ENCODE peak calls at places on chromosomes 13 and 19, in four cellular contexts. V, C, W and Z are unnamed samples.

GRCh38 chr13:110520431-110521295 is 40.9 kb downstream of the RAB20 start:
- DNase-seq in W (peak), V (no peak), C (peak), Z (no peak)

GRCh38 chr13:20714563-20715339 is 11.3 kb downstream of the IL17D start:
- DNase-seq in C (no peak), V (no peak), W (no peak), Z (no peak)

GRCh38 chr19:34493038-34493648 is 11.6 kb downstream of the WTIP start:
- DNase-seq in C (no peak), V (no peak), W (no peak), Z (no peak)

GRCh38 chr19:6616011-6616410 is 25.1 kb upstream of the CD70 start:
- DNase-seq in C (no peak), W (no peak), V (peak), Z (no peak)

GRCh38 chr19:54035215-54036178 is 28.2 kb downstream of the VSTM1 start:
- DNase-seq in W (no peak), V (no peak), C (no peak), Z (no peak)

GRCh38 chr13:67119481-67119883 is 110.7 kb downstream of the PCDH9 start:
- DNase-seq in V (no peak), C (no peak), W (no peak), Z (no peak)

GRCh38 chr19:39318690-39319089 is 2.0 kb downstream of the LRFN1 start:
- DNase-seq in V (no peak), W (no peak), C (no peak), Z (no peak)

GRCh38 chr13:50125556-50126377 is 110.5 kb downstream of the KCNRG start:
- DNase-seq in V (peak), W (peak), C (peak), Z (peak)

GRCh38 chr13:80437212-80437611 is 96.3 kb upstream of the SPRY2 start:
- DNase-seq in V (no peak), C (no peak), W (no peak), Z (no peak)

GRCh38 chr13:87677334-87678234 is 6.4 kb downstream of the SLITRK5 start:
- DNase-seq in C (no peak), W (no peak), V (no peak), Z (peak)

GRCh38 chr19:44954278-44954648 is 917 bp upstream of the CLPTM1 start:
- DNase-seq in W (no peak), V (no peak), C (no peak), Z (no peak)

GRCh38 chr13:113852536-113853517 is 11.0 kb downstream of the GAS6 start:
- DNase-seq in W (no peak), V (peak), C (no peak), Z (no peak)

GRCh38 chr13:112722433-112723250 is 32.8 kb downstream of the ATP11A start:
- DNase-seq in V (no peak), C (no peak), W (no peak), Z (peak)

GRCh38 chr13:95784161-95784880 is 107.4 kb downstream of the DNAJC3 start:
- DNase-seq in W (no peak), C (no peak), V (no peak), Z (no peak)

GRCh38 chr19:55027472-55028337 is 10.4 kb downstream of the GP6 start:
- DNase-seq in V (no peak), W (no peak), C (peak), Z (peak)

GRCh38 chr19:16143399-16144215 is at the start of gene HSH2D:
- DNase-seq in W (no peak), V (peak), C (peak), Z (peak)

GRCh38 chr19:35856546-35857149 is at the start of gene KIRREL2:
- DNase-seq in W (no peak), V (peak), C (no peak), Z (peak)

GRCh38 chr13:38582133-38582532 is 104.7 kb upstream of the FREM2 start:
- DNase-seq in C (peak), W (no peak), V (no peak), Z (peak)

GRCh38 chr13:28659611-28659970 is 661 bp downstream of the POMP start:
- DNase-seq in C (peak), V (no peak), W (no peak), Z (no peak)

GRCh38 chr19:54179921-54180452 is 7.0 kb upstream of the TMC4 start:
- DNase-seq in C (no peak), W (no peak), V (no peak), Z (no peak)

GRCh38 chr13:111968611-111969010 is 98.3 kb upstream of the SOX1 start:
- DNase-seq in V (no peak), W (no peak), C (no peak), Z (no peak)

GRCh38 chr19:14127929-14128509 is 8.4 kb downstream of the ASF1B start:
- DNase-seq in V (no peak), C (no peak), W (no peak), Z (no peak)

GRCh38 chr19:2455481-2456300 is 1.1 kb downstream of the LMNB2 start:
- DNase-seq in C (peak), W (no peak), V (peak), Z (no peak)

GRCh38 chr19:47398707-47399106 is 20.6 kb downstream of the MEIS3 start:
- DNase-seq in C (peak), W (no peak), V (no peak), Z (no peak)

GRCh38 chr13:31051999-31052398 is 109.7 kb downstream of the HSPH1 start:
- DNase-seq in C (no peak), W (no peak), V (no peak), Z (no peak)

GRCh38 chr13:73000027-73000674 is 58.7 kb upstream of the KLF5 start:
- DNase-seq in C (peak), W (no peak), V (no peak), Z (no peak)

GRCh38 chr13:19681517-19681916 is 48.1 kb downstream of the MPHOSPH8 start:
- DNase-seq in V (no peak), W (no peak), C (no peak), Z (peak)

GRCh38 chr19:28393574-28394336 is 819.2 kb downstream of the UQCRFS1 start:
- DNase-seq in C (peak), V (no peak), W (no peak), Z (peak)

GRCh38 chr13:98345103-98345899 is 168.2 kb upstream of the RNF113B start:
- DNase-seq in V (no peak), W (no peak), C (peak), Z (no peak)

GRCh38 chr13:44879452-44880058 is 109.7 kb downstream of the NUFIP1 start:
- DNase-seq in V (no peak), W (no peak), C (peak), Z (peak)

GRCh38 chr13:96817336-96817941 is 176.8 kb downstream of the OXGR1 start:
- DNase-seq in C (peak), W (no peak), V (no peak), Z (peak)

GRCh38 chr13:64936879-64937278 is 2293.3 kb downstream of the PCDH9 start:
- DNase-seq in V (no peak), W (no peak), C (no peak), Z (no peak)

GRCh38 chr13:24671367-24672117 is 8.7 kb upstream of the ATP12A start:
- DNase-seq in W (no peak), C (peak), V (no peak), Z (peak)

GRCh38 chr19:10817291-10818038 is 18.5 kb downstream of the TMED1 start:
- DNase-seq in C (no peak), V (no peak), W (peak), Z (no peak)

GRCh38 chr13:33262554-33262953 is 23.0 kb downstream of the STARD13 start:
- DNase-seq in V (no peak), C (no peak), W (no peak), Z (no peak)

DNA sequence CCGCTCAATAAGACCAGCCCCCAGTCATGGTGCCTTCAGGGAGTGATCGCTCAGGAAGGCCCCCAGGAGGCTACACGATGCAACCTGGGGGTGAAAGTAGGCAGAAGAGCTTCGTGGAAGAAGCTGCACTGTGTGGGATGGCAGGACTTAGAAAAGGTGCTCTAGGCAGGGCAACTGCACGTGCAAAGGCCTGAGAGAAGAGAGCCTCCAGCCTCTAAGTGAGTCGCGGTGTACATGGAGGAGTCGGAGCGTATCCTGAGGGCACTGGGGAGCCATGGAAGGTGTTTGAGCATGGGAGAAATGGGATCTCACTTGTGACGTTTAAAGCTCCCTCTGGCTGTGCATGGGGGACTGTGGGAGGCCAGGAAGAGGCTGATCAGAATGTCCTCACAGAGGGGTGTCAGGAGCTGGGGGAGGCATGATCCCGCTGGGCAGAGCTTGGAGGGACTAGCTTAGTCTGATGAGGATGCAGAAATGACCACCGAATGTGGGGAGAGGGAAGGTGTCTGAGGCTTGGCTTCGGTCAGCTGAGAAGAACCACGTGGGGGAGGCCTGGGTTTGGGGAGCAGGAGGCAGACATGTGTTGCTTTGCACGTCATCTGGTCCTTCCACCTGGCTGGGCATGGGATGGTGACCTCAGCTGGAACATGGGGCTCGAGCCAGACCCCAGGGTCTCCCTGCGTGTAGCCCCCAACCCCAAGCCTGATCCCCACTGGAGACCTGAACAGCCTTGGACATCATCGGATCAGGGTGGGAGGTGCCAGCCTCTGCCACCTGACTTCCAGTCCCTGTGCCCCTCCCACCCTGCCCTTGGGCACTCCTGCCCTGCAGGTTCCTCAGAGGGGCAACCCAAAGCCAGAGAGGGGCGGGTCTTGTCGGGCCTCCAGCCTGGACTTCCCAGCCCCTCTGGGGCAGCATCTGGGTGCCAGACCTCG is 1.1 kb downstream of the APC2 start:
- DNase-seq in C (no peak), W (no peak), V (no peak), Z (no peak)
- H3K4me3 ChIP-seq in C (no peak), W (no peak), V (no peak), Z (no peak)

DNA sequence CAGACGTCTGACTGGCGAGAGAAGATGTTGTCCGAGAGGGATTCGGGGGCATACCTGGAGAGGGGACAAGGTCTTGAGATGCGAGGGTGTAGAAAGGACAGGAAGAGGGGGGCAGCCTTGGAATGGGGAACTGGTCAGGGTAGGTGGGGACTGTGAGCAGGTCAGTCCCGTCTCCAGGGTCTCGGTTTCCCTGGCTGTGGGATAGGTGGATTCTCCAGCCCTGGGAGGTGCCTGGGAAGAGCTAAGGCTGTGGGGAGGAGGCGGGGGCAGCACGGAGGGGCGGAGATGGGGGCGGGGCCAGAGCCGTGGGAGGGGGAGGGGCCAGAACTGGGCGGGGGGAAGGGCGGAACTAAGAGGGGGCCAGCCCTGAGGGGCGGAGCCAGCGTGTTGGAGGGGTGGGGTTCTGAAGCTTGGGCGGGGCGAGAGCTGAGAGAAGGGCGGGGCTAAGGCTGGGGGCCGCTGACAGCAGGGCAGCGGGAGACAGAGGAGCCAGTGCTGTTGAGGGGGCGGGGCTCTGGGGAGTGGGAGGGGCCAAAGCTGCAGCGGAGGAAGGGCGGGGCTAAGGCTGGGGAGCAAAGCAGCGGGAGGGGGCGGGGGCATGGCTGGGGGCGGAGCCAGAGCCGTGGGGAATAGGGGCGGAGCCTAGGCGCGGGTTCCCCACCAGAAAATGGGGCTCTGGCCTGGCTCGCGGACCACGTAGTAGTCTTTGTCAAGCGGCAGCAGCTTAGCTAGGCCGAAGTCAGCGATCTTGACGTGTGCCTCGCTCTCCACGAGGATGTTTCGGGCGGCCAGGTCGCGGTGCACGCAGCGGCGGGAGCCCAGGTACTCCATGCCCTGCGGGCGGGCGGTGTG is 9.5 kb upstream of the INSL3 start:
- DNase-seq in C (peak), W (no peak), V (peak), Z (no peak)
- H3K4me3 ChIP-seq in C (no peak), W (no peak), V (no peak), Z (no peak)

DNA sequence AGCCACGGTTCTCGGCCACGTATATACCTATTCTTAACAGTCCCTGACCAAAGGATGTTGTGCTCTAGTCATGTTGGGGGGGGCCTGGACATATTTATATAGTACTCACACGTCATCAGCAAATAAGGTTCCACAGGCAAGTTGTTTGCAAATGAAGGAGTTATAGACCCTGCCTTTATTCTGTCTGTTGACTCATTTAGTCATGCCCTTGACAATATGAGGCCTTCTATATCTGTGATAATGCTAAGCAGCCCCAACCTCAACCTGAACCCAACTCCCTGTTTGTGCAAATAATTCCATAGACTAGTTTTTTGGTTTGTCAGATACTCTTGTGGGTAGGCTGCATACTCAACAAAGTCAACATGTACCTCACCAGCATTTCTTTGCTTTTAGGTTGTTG is 8.9 kb downstream of the ZNF586 start:
- DNase-seq in V (no peak), C (no peak), W (no peak), Z (no peak)
- H3K4me3 ChIP-seq in V (peak), C (no peak), W (no peak), Z (no peak)

GRCh38 chr13:40776681-40777165 is 5.7 kb upstream of the MRPS31 start:
- DNase-seq in W (no peak), C (peak), V (peak), Z (peak)
- H3K4me3 ChIP-seq in W (peak), C (peak), V (peak), Z (peak)

DNA sequence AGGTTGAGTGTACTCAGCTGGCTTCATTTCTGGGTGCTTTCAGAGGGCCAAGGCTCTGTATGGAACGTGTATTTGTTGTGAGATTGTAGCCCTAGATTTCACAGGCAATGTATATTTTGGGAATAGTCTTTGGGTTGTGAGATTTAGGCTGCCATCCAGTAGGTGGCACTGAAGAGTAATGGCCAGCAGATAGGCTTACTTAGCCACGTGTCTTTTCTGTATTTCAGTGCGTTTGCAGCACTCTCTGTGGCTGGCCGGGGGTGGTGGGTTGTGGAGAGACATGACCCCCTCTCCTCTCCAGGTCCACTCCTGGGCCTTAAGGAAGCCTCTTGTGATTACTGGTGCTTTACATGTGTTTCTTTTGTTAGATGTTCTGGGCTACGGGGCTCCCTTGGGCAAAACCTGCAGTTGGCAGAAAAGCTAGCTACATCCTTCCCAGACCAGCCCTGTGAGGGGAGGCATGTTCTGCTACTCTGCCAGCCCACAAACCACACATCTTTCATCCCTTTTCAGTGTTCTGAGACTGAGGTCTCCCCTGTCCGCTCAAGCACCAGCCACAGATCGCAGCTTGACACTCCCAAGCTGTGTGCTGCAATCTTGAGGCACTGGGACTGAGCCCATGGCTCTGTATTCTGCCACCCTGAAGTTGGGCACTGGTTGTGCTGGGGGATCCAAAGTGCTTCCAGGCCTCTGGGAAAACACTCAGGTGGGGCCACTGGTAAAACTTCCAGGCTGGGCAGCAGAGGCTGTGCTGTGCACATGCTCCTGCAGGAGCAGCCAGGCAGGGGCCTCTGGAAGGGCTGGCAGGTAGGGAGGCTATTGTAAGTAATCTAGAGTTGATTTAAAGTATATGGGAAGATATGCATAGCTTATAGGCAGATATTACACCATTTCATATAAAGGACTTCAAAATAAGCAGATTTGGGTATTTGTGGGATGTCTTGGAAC is 1096.8 kb upstream of the PCDH20 start:
- DNase-seq in C (peak), V (peak), W (no peak), Z (peak)
- H3K4me3 ChIP-seq in C (no peak), V (no peak), W (no peak), Z (peak)

GRCh38 chr19:40811478-40812341 is 12.7 kb downstream of the EGLN2 start:
- DNase-seq in V (no peak), C (no peak), W (no peak), Z (no peak)
- H3K4me3 ChIP-seq in V (peak), C (no peak), W (peak), Z (peak)

GRCh38 chr13:69623973-69624372 is 483.7 kb upstream of the ATXN8OS start:
- DNase-seq in W (no peak), C (no peak), V (no peak), Z (no peak)
- H3K4me3 ChIP-seq in W (no peak), C (no peak), V (no peak), Z (no peak)

DNA sequence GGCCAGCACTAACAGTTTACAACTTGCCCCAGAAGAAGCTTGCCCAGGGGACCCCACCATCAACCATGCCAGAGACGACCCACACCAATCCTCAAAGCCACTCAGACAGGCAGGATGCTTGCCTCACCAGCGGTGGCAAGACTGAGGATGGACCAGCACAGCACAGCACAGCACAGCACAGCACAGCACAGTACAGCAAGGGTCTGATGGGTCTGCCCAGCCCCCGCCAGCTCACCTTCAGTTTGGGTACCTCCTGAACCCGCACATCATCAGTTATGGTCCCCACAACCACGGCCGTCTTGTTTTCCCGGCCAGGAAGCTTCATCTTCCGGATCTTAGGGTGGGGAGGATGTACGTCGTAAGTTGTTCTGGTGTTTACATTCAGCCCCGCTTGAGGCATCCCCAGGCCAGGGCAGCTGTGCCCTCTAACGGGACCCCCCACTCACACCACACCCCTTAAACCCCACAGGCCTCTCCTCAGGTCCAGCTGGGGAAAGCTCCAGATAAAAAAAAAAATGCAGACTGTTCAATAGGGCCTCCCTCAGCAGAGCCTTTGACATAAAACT is 1.7 kb upstream of the FAM83E start:
- DNase-seq in V (no peak), C (no peak), W (no peak), Z (no peak)
- H3K4me3 ChIP-seq in V (no peak), C (peak), W (no peak), Z (no peak)

GRCh38 chr19:4067396-4068057 is 828 bp upstream of the ZBTB7A start:
- DNase-seq in W (no peak), C (peak), V (no peak), Z (peak)

GRCh38 chr19:4069331-4069959 is 2.7 kb upstream of the ZBTB7A start:
- DNase-seq in V (no peak), C (peak), W (no peak), Z (peak)

GRCh38 chr19:4066176-4066606 is 508 bp downstream of the ZBTB7A start:
- DNase-seq in V (peak), C (no peak), W (no peak), Z (no peak)

GRCh38 chr19:4066682-4067395 is at the start of gene ZBTB7A:
- DNase-seq in V (peak), W (peak), C (peak), Z (peak)

GRCh38 chr19:4068058-4068966 is 1.6 kb upstream of the ZBTB7A start:
- DNase-seq in V (no peak), C (peak), W (no peak), Z (no peak)
- H3K4me3 ChIP-seq in V (peak), C (peak), W (peak), Z (peak)

GRCh38 chr19:4454621-4454951 is 3.0 kb downstream of the UBXN6 start:
- DNase-seq in V (no peak), C (no peak), W (no peak), Z (no peak)
- H3K4me3 ChIP-seq in V (no peak), C (no peak), W (no peak), Z (no peak)